ENCODE peak calls at places on chromosomes 7 and 10, in four cellular contexts. I is kidney, Q is A549, N is left lung. E is an unnamed sample. For H3K4me1, the result is how much of the 10 kb centered on the place peaks cover.

GRCh38 chr10:24277771-24278518 is 69.0 kb downstream of the KIAA1217 start:
- DNase-seq in I (no peak), Q (no peak), N (no peak), E (no peak)

GRCh38 chr10:514137-514671 is 175.3 kb downstream of the DIP2C start:
- DNase-seq in Q (no peak), N (no peak), I (peak), E (no peak)

GRCh38 chr7:91083855-91084644 is 180.2 kb upstream of the FZD1 start:
- DNase-seq in Q (no peak), I (no peak), N (no peak), E (no peak)

GRCh38 chr10:15879663-15880062 is 19.4 kb upstream of the MINDY3 start:
- DNase-seq in Q (no peak), N (no peak), I (no peak), E (no peak)

GRCh38 chr7:50591480-50592438 is 26.6 kb upstream of the DDC start:
- DNase-seq in I (no peak), Q (no peak), N (no peak), E (no peak)

GRCh38 chr10:87931836-87932230 is 68.4 kb downstream of the PTEN start:
- DNase-seq in I (no peak), N (no peak), Q (no peak), E (no peak)

GRCh38 chr10:30968711-30969110 is 63.0 kb downstream of the ZNF438 start:
- DNase-seq in I (no peak), Q (no peak), N (no peak), E (no peak)

GRCh38 chr7:84948632-84949031 is 238.2 kb downstream of the SEMA3D start:
- DNase-seq in Q (no peak), N (no peak), I (no peak), E (no peak)

GRCh38 chr10:94183666-94184264 is 179.0 kb downstream of the NOC3L start:
- DNase-seq in N (no peak), I (no peak), Q (peak), E (no peak)

GRCh38 chr7:69620063-69620462 is 21.8 kb downstream of the AUTS2 start:
- DNase-seq in Q (no peak), I (no peak), N (no peak), E (no peak)

GRCh38 chr7:54189330-54189729 is 352.8 kb upstream of the VSTM2A start:
- DNase-seq in N (no peak), I (no peak), Q (no peak), E (no peak)

GRCh38 chr10:100338434-100339036 is 8.5 kb upstream of the SCD start:
- DNase-seq in N (peak), Q (peak), I (peak), E (peak)

GRCh38 chr7:76191783-76192240 is 9.9 kb upstream of the SRRM3 start:
- DNase-seq in I (no peak), Q (peak), N (no peak), E (no peak)

GRCh38 chr10:103969436-103969835 is 2.5 kb downstream of the SLK start:
- DNase-seq in Q (no peak), I (no peak), N (no peak), E (no peak)

GRCh38 chr10:28928484-28928883 is 251.2 kb downstream of the BAMBI start:
- DNase-seq in I (no peak), N (no peak), Q (peak), E (no peak)

GRCh38 chr10:33901166-33901565 is 566.7 kb upstream of the NRP1 start:
- DNase-seq in I (no peak), Q (no peak), N (no peak), E (no peak)

GRCh38 chr7:29937132-29937531 is 52.5 kb downstream of the SCRN1 start:
- DNase-seq in Q (no peak), N (no peak), I (no peak), E (no peak)

GRCh38 chr7:84362828-84363227 is 168.2 kb upstream of the SEMA3A start:
- DNase-seq in I (no peak), Q (no peak), N (no peak), E (no peak)

GRCh38 chr10:72523932-72524396 is 101.9 kb downstream of the MICU1 start:
- DNase-seq in I (no peak), N (no peak), Q (no peak), E (no peak)

GRCh38 chr10:113272511-113272910 is 280.3 kb upstream of the HABP2 start:
- DNase-seq in I (no peak), N (no peak), Q (no peak), E (no peak)

GRCh38 chr10:103676851-103677417 is 178.4 kb downstream of the SH3PXD2A start:
- DNase-seq in I (no peak), N (peak), Q (no peak), E (no peak)

GRCh38 chr7:30029696-30030095 is 1.5 kb downstream of the PLEKHA8 start:
- DNase-seq in I (no peak), Q (no peak), N (no peak), E (peak)

GRCh38 chr7:6494365-6494764 is 46.6 kb upstream of the DAGLB start:
- DNase-seq in Q (no peak), N (no peak), I (no peak), E (no peak)

GRCh38 chr7:98674461-98674860 is 57.4 kb downstream of the NPTX2 start:
- DNase-seq in N (no peak), Q (no peak), I (no peak), E (no peak)

GRCh38 chr7:153432056-153432455 is 620.1 kb upstream of the DPP6 start:
- DNase-seq in N (no peak), Q (peak), I (no peak), E (no peak)

GRCh38 chr7:156725074-156725473 is 84.5 kb downstream of the RNF32 start:
- DNase-seq in I (no peak), Q (no peak), N (no peak), E (no peak)

GRCh38 chr7:128189231-128189930 is 51.7 kb upstream of the LEP start:
- DNase-seq in I (no peak), N (no peak), Q (no peak), E (no peak)

GRCh38 chr7:144384555-144385245 is 18.8 kb downstream of the NOBOX start:
- DNase-seq in I (peak), N (no peak), Q (peak), E (no peak)

GRCh38 chr7:146027243-146027642 is 89.4 kb upstream of the CNTNAP2 start:
- DNase-seq in N (no peak), I (no peak), Q (no peak), E (no peak)

GRCh38 chr7:81004098-81004497 is 85.2 kb upstream of the SEMA3C start:
- DNase-seq in N (no peak), I (no peak), Q (no peak), E (no peak)

GRCh38 chr7:132683967-132684690 is 107.9 kb upstream of the PLXNA4 start:
- DNase-seq in N (no peak), I (no peak), Q (no peak), E (no peak)

GRCh38 chr10:131210181-131210580 is 101.3 kb downstream of the TCERG1L start:
- DNase-seq in I (peak), N (no peak), Q (no peak), E (no peak)

GRCh38 chr10:73907841-73908517 is 3.0 kb upstream of the PLAU start:
- DNase-seq in I (peak), Q (peak), N (peak), E (no peak)

GRCh38 chr7:47757946-47758371 is 176.0 kb upstream of the TNS3 start:
- DNase-seq in Q (no peak), N (peak), I (peak), E (no peak)
- H3K27ac ChIP-seq in Q (peak), N (peak), I (no peak), E (no peak)

GRCh38 chr7:73446716-73447115 is 13.1 kb downstream of the FZD9 start:
- DNase-seq in N (no peak), Q (no peak), I (no peak), E (no peak)

GRCh38 chr7:73447121-73447520 is 13.5 kb downstream of the FZD9 start:
- DNase-seq in Q (no peak), N (no peak), I (no peak), E (no peak)

GRCh38 chr7:73451780-73452398 is 18.3 kb downstream of the FZD9 start:
- DNase-seq in I (no peak), N (no peak), Q (peak), E (peak)

GRCh38 chr7:73449422-73449821 is 15.8 kb downstream of the FZD9 start:
- DNase-seq in I (no peak), N (no peak), Q (no peak), E (no peak)

GRCh38 chr7:73448609-73449008 is 15.0 kb downstream of the FZD9 start:
- DNase-seq in Q (no peak), I (no peak), N (no peak), E (no peak)
- H3K4me3 ChIP-seq in Q (no peak), I (no peak), N (no peak), E (no peak)

DNA sequence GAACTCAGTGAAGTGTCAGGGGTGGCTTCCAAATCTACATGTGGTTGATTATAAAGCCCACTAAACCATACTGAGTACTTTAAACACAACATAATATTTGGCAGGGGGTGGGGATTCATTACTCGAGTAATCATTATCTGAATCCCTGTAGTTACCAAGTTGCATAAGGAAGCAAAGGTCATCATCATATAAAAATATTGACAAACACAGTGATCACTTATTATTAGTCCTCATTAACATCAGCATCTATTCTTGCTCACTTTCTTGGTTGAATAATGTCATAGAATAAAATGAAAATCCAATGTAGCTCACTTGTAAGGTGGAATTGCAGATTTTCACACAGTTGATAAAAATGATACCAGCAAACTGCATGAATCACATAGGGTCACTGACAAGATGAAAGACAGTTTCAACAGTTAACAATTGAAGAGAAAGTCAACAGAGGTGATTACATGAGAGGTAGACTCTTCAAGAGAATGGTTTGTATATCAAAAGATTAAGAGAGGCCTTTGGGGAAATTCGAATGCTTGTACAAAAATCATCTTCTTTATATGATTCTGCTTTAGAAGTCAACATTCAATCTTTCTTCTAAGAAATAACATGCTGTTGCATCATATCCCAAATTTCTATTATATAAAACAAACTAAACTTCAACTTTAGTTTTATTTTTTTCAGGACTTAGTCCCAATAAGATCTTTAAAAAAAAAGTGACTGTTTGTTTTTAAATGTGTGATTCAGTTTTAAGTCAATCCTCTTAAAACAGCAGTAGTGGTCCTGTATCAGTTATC is 185.5 kb upstream of the KLF14 start:
- DNase-seq in Q (no peak), N (no peak), I (no peak), E (no peak)
- H3K4me1 ChIP-seq in Q (half or more), N (under half), I (half or more), E (half or more)

GRCh38 chr10:74928742-74929191 is 102.4 kb downstream of the KAT6B start:
- DNase-seq in N (no peak), Q (no peak), I (no peak), E (no peak)
- H3K27ac ChIP-seq in N (peak), Q (no peak), I (no peak), E (no peak)

E was measured in CD4-positive, CD25-positive, alpha-beta regulatory T cell.